ENCODE peak calls at places on chromosomes 5 and 9, in seven cellular contexts. M is IMR-90, P is HCT116, U is lower lobe of right lung, H is AG04449, R is fibroblast of mammary gland, D is transverse colon. B is an unnamed sample.

GRCh38 chr5:151703227-151703626 is 16.5 kb upstream of the SPARC start:
- DNase-seq in D (no peak), M (no peak), U (no peak), H (no peak), R (no peak), P (no peak), B (no peak)

GRCh38 chr9:100714372-100715099 is 136.7 kb downstream of the CAVIN4 start:
- DNase-seq in D (peak), M (peak), H (no peak), P (peak), U (no peak), R (peak), B (peak)

GRCh38 chr5:140868721-140869554 is at the start of gene PCDHA11:
- DNase-seq in H (no peak), R (peak), D (no peak), M (no peak), P (peak), U (no peak), B (no peak)

GRCh38 chr5:112388010-112388553 is 31.0 kb downstream of the EPB41L4A start:
- DNase-seq in M (no peak), H (no peak), U (no peak), D (no peak), P (no peak), R (no peak), B (no peak)

GRCh38 chr5:67353500-67353931 is 156.9 kb upstream of the CD180 start:
- DNase-seq in M (no peak), D (peak), R (peak), H (no peak), P (no peak), U (no peak), B (peak)

GRCh38 chr5:114839360-114839759 is 330.3 kb downstream of the TRIM36 start:
- DNase-seq in M (no peak), P (no peak), H (no peak), D (no peak), U (no peak), R (no peak), B (no peak)

GRCh38 chr5:98497391-98497790 is 276.1 kb upstream of the RGMB start:
- DNase-seq in P (no peak), U (no peak), M (no peak), R (no peak), H (no peak), D (no peak), B (no peak)

GRCh38 chr5:95644351-95645042 is 2.1 kb upstream of the RFESD start:
- DNase-seq in U (no peak), H (no peak), M (peak), D (peak), R (peak), P (peak), B (peak)

GRCh38 chr9:85521331-85522197 is 220.2 kb downstream of the AGTPBP1 start:
- DNase-seq in R (no peak), H (no peak), P (no peak), U (no peak), D (no peak), M (no peak), B (no peak)

GRCh38 chr9:135126480-135127187 is 39.2 kb downstream of the OLFM1 start:
- DNase-seq in P (peak), M (no peak), H (no peak), U (no peak), D (no peak), R (peak), B (no peak)

GRCh38 chr5:56099346-56099745 is 104.6 kb upstream of the IL6ST start:
- DNase-seq in U (no peak), H (peak), R (peak), P (no peak), D (no peak), M (peak), B (peak)

GRCh38 chr5:120361941-120362340 is 102.2 kb upstream of the PRR16 start:
- DNase-seq in H (no peak), D (no peak), M (no peak), R (no peak), P (no peak), U (no peak), B (no peak)

GRCh38 chr9:5455181-5455580 is 4.8 kb downstream of the CD274 start:
- DNase-seq in P (no peak), D (no peak), R (peak), H (no peak), U (no peak), M (peak), B (peak)

GRCh38 chr9:121884057-121884512 is 209.0 kb downstream of the TTLL11 start:
- DNase-seq in P (no peak), D (no peak), R (no peak), H (no peak), M (no peak), U (no peak), B (no peak)

GRCh38 chr5:117999939-118000549 is 988.3 kb downstream of the DTWD2 start:
- DNase-seq in M (no peak), U (no peak), D (no peak), H (no peak), R (no peak), P (no peak), B (no peak)

GRCh38 chr5:179904463-179905143 is 3.1 kb downstream of the TBC1D9B start:
- DNase-seq in R (no peak), D (no peak), U (no peak), P (no peak), H (no peak), M (no peak), B (no peak)

GRCh38 chr9:70816891-70817290 is 304.5 kb downstream of the TRPM3 start:
- DNase-seq in M (no peak), P (no peak), R (no peak), D (no peak), U (no peak), H (no peak), B (no peak)

GRCh38 chr5:124302504-124302903 is 443.9 kb downstream of the ZNF608 start:
- DNase-seq in R (peak), H (no peak), P (no peak), M (peak), U (no peak), D (no peak), B (peak)

GRCh38 chr9:137190315-137190853 is 1.9 kb downstream of the SSNA1 start:
- DNase-seq in R (no peak), M (no peak), H (no peak), P (no peak), U (no peak), D (no peak), B (no peak)

GRCh38 chr5:179154991-179155955 is 95.1 kb downstream of the ZNF354C start:
- DNase-seq in D (no peak), H (no peak), M (no peak), U (peak), P (no peak), R (no peak), B (no peak)

GRCh38 chr5:79929095-79929494 is 62.0 kb downstream of the MTX3 start:
- DNase-seq in D (no peak), U (no peak), M (no peak), P (no peak), H (no peak), R (no peak), B (no peak)

GRCh38 chr9:137447722-137448568 is 6.8 kb upstream of the ENTPD8 start:
- DNase-seq in R (no peak), M (no peak), P (no peak), U (peak), D (peak), H (no peak), B (no peak)

GRCh38 chr5:84231390-84231789 is 153.3 kb downstream of the EDIL3 start:
- DNase-seq in P (no peak), H (no peak), D (no peak), U (no peak), M (no peak), R (no peak), B (no peak)

GRCh38 chr5:59548807-59549357 is 344.6 kb downstream of the PDE4D start:
- DNase-seq in U (no peak), M (no peak), H (no peak), D (no peak), P (no peak), R (no peak), B (no peak)

GRCh38 chr5:173496129-173496882 is 120.1 kb downstream of the BOD1 start:
- DNase-seq in R (no peak), D (no peak), P (no peak), M (peak), H (no peak), U (no peak), B (peak)

GRCh38 chr9:26502311-26502710 is 390.3 kb downstream of the CAAP1 start:
- DNase-seq in D (no peak), M (no peak), H (no peak), U (no peak), P (no peak), R (no peak), B (no peak)

GRCh38 chr9:113875917-113876805 is at the start of gene ZNF618:
- DNase-seq in M (no peak), R (no peak), H (no peak), D (peak), P (no peak), U (peak), B (no peak)

GRCh38 chr9:22682536-22683392 is 236.1 kb downstream of the DMRTA1 start:
- DNase-seq in P (no peak), M (peak), U (no peak), R (peak), H (peak), D (no peak), B (peak)

GRCh38 chr9:134592018-134592818 is 49.4 kb upstream of the COL5A1 start:
- DNase-seq in H (no peak), P (no peak), D (no peak), R (peak), U (no peak), M (peak), B (peak)

GRCh38 chr5:149667084-149667826 is 62.9 kb upstream of the PPARGC1B start:
- DNase-seq in D (peak), U (no peak), P (peak), R (peak), H (no peak), M (peak), B (peak)

GRCh38 chr5:143657814-143658395 is 154.1 kb upstream of the HMHB1 start:
- DNase-seq in D (no peak), M (no peak), R (peak), H (no peak), P (no peak), U (no peak), B (peak)

GRCh38 chr5:63697811-63698210 is 264.4 kb downstream of the HTR1A start:
- DNase-seq in D (no peak), M (no peak), H (no peak), R (no peak), U (no peak), P (no peak), B (no peak)

GRCh38 chr5:38434981-38435710 is 121.3 kb downstream of the LIFR start:
- DNase-seq in U (no peak), H (no peak), M (peak), D (no peak), R (no peak), P (no peak), B (no peak)

GRCh38 chr5:137453476-137454080 is 45.5 kb downstream of the SPOCK1 start:
- DNase-seq in D (no peak), H (no peak), P (peak), U (no peak), M (peak), R (peak), B (peak)

GRCh38 chr5:34868736-34869135 is 29.8 kb downstream of the TTC23L start:
- DNase-seq in P (no peak), U (no peak), M (no peak), H (no peak), D (no peak), R (no peak), B (no peak)

GRCh38 chr5:8650197-8650596 is 781.2 kb downstream of the MTRR start:
- DNase-seq in D (no peak), M (peak), H (no peak), P (no peak), R (no peak), U (no peak), B (peak)

GRCh38 chr5:136077046-136077445 is 48.3 kb downstream of the TGFBI start:
- DNase-seq in M (no peak), H (no peak), P (no peak), U (no peak), R (no peak), D (no peak), B (no peak)

GRCh38 chr9:128420651-128421473 is at the start of gene CERCAM:
- DNase-seq in M (peak), P (no peak), H (no peak), D (peak), U (peak), R (peak), B (peak)

GRCh38 chr5:14351845-14352712 is 208.9 kb downstream of the TRIO start:
- DNase-seq in P (peak), D (peak), R (peak), H (no peak), U (peak), M (peak), B (peak)
- TF ChIP-seq CTCF in P (peak), D (peak), R (peak), H (peak), U (peak), M (peak), B (peak)

GRCh38 chr9:77435272-77435671 is 212.8 kb downstream of the GNA14 start:
- DNase-seq in P (no peak), D (no peak), U (no peak), R (no peak), M (no peak), H (no peak), B (peak)
- H3K4me3 ChIP-seq in P (no peak), D (no peak), U (no peak), R (no peak), M (no peak), H (no peak), B (no peak)

GRCh38 chr5:89330087-89330486 is 447.1 kb upstream of the MEF2C start:
- DNase-seq in M (no peak), U (no peak), P (no peak), D (no peak), R (no peak), H (no peak), B (no peak)

GRCh38 chr5:89324990-89325389 is 442.0 kb upstream of the MEF2C start:
- DNase-seq in D (no peak), M (no peak), H (no peak), R (no peak), P (no peak), U (no peak), B (no peak)

GRCh38 chr5:89327621-89328020 is 444.6 kb upstream of the MEF2C start:
- DNase-seq in P (no peak), U (no peak), D (no peak), M (no peak), H (no peak), R (no peak), B (peak)
- TF ChIP-seq CTCF in P (no peak), U (no peak), D (no peak), M (no peak), H (no peak), R (no peak), B (no peak)

DNA sequence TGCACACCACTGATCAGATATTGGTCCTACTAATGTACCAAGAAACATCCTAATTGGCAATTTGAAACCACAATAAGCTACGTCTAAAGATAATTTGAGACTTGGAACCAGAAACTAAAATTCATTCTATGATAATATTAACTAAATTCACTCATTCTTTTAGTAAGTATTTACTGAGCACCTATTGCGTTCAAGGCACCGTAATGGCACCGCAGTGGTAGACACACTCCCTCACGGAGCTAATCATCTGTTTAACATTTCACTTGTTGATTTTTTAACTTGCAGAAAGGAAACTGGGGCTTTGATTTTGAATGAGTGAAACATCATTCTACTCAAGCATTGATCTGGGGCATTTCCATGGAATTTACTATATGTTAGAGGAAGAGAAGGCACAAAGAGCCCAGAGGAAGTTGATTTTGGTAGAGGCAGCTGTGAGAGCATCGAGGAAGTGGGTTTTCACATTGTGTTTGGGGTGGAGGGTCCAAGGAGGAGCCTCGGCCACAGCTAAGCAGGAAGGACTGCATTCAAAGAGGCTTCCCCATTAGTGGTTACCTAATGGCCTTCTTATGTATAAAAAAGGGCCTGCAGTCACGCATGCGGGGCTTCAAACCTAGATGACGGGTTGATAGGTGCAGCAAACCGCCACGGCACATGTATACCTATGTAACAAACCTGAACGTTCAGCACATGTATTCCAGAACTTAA is 7.1 kb downstream of the RAPGEF1 start:
- DNase-seq in D (no peak), M (no peak), H (no peak), R (no peak), U (peak), P (no peak), B (no peak)
- H3K4me3 ChIP-seq in D (no peak), M (no peak), H (no peak), R (no peak), U (no peak), P (no peak), B (no peak)

GRCh38 chr9:20529837-20530236 is 92.5 kb downstream of the MLLT3 start:
- DNase-seq in P (no peak), H (no peak), M (no peak), R (no peak), U (no peak), D (no peak), B (no peak)

GRCh38 chr9:20528253-20528652 is 94.0 kb downstream of the MLLT3 start:
- DNase-seq in M (no peak), P (no peak), H (no peak), D (no peak), U (no peak), R (no peak), B (no peak)

GRCh38 chr9:20524776-20525175 is 97.5 kb downstream of the MLLT3 start:
- DNase-seq in D (peak), R (peak), M (no peak), P (peak), H (no peak), U (no peak), B (peak)

GRCh38 chr9:20532584-20532983 is 89.7 kb downstream of the MLLT3 start:
- DNase-seq in D (no peak), H (no peak), U (no peak), M (no peak), R (no peak), P (no peak), B (no peak)

DNA sequence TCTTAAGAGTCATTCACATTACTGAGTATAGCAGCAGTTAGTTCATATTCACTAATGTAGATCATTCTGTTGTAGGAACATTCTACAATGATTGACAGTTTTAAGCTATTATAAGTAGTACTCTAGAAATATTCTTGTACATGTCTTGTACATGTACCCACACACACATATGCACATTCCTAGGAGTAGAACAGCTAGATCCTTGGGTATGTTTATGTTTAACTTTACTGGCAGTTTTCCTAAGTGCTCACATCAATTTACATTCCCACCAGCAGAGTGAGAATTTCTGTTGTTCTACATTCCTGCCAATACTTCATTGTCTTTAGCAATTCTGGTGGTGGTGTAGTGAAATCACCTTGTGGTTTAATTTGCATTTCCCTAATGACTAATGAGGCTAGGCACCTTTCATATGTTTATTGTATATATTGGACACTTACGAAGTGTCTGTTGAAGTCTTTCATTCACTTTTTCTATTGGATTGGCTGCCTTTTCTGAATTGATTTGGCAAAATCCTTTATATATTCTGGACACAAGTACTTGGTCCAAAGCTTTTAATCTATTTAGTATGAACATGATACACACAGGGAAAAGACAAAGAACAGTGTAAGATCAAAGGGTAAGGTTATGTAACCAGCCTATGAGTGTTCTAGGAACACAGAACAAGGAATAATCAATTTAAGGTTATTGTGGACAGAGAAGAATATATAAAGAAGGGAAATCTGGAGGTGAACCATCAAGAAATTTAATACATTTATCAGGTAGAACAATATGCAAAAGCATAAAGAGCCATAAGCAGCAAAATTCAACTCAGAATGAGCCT is 95.6 kb downstream of the MLLT3 start:
- DNase-seq in M (peak), R (no peak), D (no peak), H (no peak), P (no peak), U (no peak), B (peak)
- TF ChIP-seq CTCF in M (peak), R (no peak), D (no peak), H (peak), P (no peak), U (no peak), B (peak)

GRCh38 chr9:110316255-110316921 is 21.3 kb downstream of the TXNDC8 start:
- DNase-seq in M (no peak), D (no peak), U (no peak), H (no peak), P (no peak), R (peak), B (peak)
- H3K4me3 ChIP-seq in M (no peak), D (no peak), U (peak), H (no peak), P (no peak), R (no peak), B (no peak)